ENCODE peak calls at places on chromosome 17, in five cellular contexts. One of them, this sample, is unnamed.

GRCh38 chr17:77959216-77959925 is 868 bp downstream of the TNRC6C start:
- DNase-seq in lower leg skin: peak
- DNase-seq in body of pancreas: peak
- DNase-seq in astrocyte of the spinal cord: peak
- DNase-seq in AG04450: no peak
- DNase-seq in this sample: no peak

GRCh38 chr17:75455896-75456416 is 479 bp upstream of the TMEM94 start:
- DNase-seq in lower leg skin: no peak
- DNase-seq in body of pancreas: no peak
- DNase-seq in astrocyte of the spinal cord: no peak
- DNase-seq in AG04450: no peak
- DNase-seq in this sample: no peak

GRCh38 chr17:1201132-1201702 is 21.4 kb upstream of the ABR start:
- DNase-seq in lower leg skin: no peak
- DNase-seq in body of pancreas: no peak
- DNase-seq in astrocyte of the spinal cord: no peak
- DNase-seq in AG04450: no peak
- DNase-seq in this sample: no peak

GRCh38 chr17:1511756-1512321 is 4.6 kb downstream of the INPP5K start:
- DNase-seq in lower leg skin: no peak
- DNase-seq in body of pancreas: no peak
- DNase-seq in astrocyte of the spinal cord: no peak
- DNase-seq in AG04450: no peak
- DNase-seq in this sample: peak

GRCh38 chr17:51734462-51734861 is 424.1 kb downstream of the CA10 start:
- DNase-seq in lower leg skin: no peak
- DNase-seq in body of pancreas: peak
- DNase-seq in astrocyte of the spinal cord: no peak
- DNase-seq in AG04450: no peak
- DNase-seq in this sample: peak

GRCh38 chr17:30170415-30170987 is 53.9 kb downstream of the NSRP1 start:
- DNase-seq in lower leg skin: no peak
- DNase-seq in body of pancreas: no peak
- DNase-seq in astrocyte of the spinal cord: no peak
- DNase-seq in AG04450: no peak
- DNase-seq in this sample: peak

GRCh38 chr17:62902573-62903229 is 63.3 kb upstream of the TANC2 start:
- DNase-seq in lower leg skin: no peak
- DNase-seq in body of pancreas: no peak
- DNase-seq in astrocyte of the spinal cord: no peak
- DNase-seq in AG04450: no peak
- DNase-seq in this sample: no peak

GRCh38 chr17:49365667-49366066 is 3.6 kb upstream of the ZNF652 start:
- DNase-seq in lower leg skin: peak
- DNase-seq in body of pancreas: peak
- DNase-seq in astrocyte of the spinal cord: peak
- DNase-seq in AG04450: no peak
- DNase-seq in this sample: no peak

GRCh38 chr17:31686495-31686894 is 172.5 kb downstream of the COPRS start:
- DNase-seq in lower leg skin: no peak
- DNase-seq in body of pancreas: no peak
- DNase-seq in astrocyte of the spinal cord: no peak
- DNase-seq in AG04450: no peak
- DNase-seq in this sample: no peak

GRCh38 chr17:65489413-65490170 is 71.9 kb downstream of the AXIN2 start:
- DNase-seq in lower leg skin: no peak
- DNase-seq in body of pancreas: no peak
- DNase-seq in astrocyte of the spinal cord: no peak
- DNase-seq in AG04450: no peak
- DNase-seq in this sample: no peak

GRCh38 chr17:16348586-16348985 is 4.7 kb downstream of the CENPV start:
- DNase-seq in lower leg skin: no peak
- DNase-seq in body of pancreas: no peak
- DNase-seq in astrocyte of the spinal cord: no peak
- DNase-seq in AG04450: no peak
- DNase-seq in this sample: no peak
- TF ChIP-seq CTCF in lower leg skin: no peak
- TF ChIP-seq CTCF in body of pancreas: no peak
- TF ChIP-seq CTCF in astrocyte of the spinal cord: no peak
- TF ChIP-seq CTCF in AG04450: no peak
- TF ChIP-seq CTCF in this sample: no peak

GRCh38 chr17:44097110-44097810 is 26.2 kb downstream of the HDAC5 start:
- DNase-seq in lower leg skin: no peak
- DNase-seq in body of pancreas: peak
- DNase-seq in astrocyte of the spinal cord: peak
- DNase-seq in AG04450: no peak
- DNase-seq in this sample: no peak

GRCh38 chr17:44093231-44093900 is 22.8 kb downstream of the G6PC3 start:
- DNase-seq in lower leg skin: no peak
- DNase-seq in body of pancreas: no peak
- DNase-seq in astrocyte of the spinal cord: no peak
- DNase-seq in AG04450: no peak
- DNase-seq in this sample: no peak

GRCh38 chr17:44094701-44095387 is 24.3 kb downstream of the G6PC3 start:
- DNase-seq in lower leg skin: no peak
- DNase-seq in body of pancreas: no peak
- DNase-seq in astrocyte of the spinal cord: no peak
- DNase-seq in AG04450: no peak
- DNase-seq in this sample: no peak

GRCh38 chr17:44095388-44095646 is 24.8 kb downstream of the G6PC3 start:
- DNase-seq in lower leg skin: no peak
- DNase-seq in body of pancreas: no peak
- DNase-seq in astrocyte of the spinal cord: no peak
- DNase-seq in AG04450: no peak
- DNase-seq in this sample: no peak

DNA sequence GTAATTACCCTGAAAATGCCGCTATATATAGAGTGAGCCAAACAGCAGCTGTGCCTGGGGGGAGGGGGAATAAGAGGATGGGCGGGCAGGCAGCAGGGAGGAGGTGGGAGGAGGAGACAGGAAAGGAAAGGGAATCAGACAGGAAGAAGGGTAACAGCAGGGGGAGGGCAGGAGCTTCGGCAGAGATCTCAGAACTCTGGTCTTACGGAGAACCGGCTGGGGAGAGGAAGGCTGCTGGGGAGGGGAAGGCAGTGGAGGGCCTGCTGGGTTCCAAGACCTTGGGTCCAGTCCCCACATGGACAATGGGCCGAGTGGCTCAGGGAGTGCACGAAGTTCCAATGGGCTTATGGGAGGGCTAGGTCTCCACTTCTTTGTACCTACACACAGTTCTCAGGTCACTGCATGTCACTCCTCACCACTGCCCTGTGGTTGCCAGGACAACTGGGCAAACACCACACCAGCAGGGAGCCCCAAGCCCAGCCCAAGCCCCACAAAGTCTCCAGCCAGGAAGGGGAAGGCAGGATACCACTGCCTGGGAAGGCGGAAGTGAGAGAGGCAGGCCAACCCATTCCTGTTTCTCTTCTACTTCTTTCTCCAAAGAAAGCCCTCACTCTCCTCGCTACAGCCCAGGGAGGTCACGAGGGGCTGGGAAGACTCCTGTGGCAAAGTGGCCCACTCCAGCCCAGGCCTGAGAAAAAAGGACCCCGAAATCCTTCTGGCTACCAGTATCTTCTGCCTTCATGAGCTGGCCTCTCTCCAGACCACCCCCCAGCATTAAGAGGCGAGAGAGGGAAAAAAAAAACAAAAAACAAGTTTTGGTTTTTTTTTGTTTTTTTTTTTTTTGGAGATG is 25.3 kb downstream of the G6PC3 start:
- DNase-seq in lower leg skin: no peak
- DNase-seq in body of pancreas: peak
- DNase-seq in astrocyte of the spinal cord: peak
- DNase-seq in AG04450: peak
- DNase-seq in this sample: peak
- TF ChIP-seq CTCF in lower leg skin: no peak
- TF ChIP-seq CTCF in body of pancreas: no peak
- TF ChIP-seq CTCF in astrocyte of the spinal cord: peak
- TF ChIP-seq CTCF in AG04450: peak
- TF ChIP-seq CTCF in this sample: no peak

DNA sequence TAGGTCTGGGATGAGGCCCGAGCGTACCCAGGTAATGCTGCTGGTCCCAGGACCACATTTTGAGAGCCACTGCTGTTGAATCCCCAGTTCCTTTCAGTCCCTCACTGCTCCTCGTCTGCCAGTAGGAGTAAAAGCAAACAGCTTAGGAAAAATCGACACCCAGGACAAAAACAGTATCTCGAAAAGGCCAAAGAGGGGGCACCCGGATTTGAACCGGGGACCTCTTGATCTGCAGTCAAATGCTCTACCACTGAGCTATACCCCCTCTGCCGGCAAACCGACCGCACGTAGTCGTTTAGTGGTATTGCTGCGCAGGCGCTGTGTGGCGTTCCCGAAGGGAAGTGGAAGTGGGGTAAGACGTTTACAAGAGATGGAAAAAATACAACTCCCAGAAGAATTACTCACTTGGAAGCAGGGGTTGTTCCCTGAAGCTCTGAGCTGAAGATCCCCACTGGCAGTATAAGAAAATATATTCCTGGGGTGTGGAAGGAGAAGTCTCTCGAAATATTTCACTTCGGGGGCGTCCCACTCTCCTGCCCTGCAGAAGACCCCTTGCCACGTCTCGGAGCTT is 2.2 kb upstream of the PLXDC1 start:
- DNase-seq in lower leg skin: peak
- DNase-seq in body of pancreas: peak
- DNase-seq in astrocyte of the spinal cord: peak
- DNase-seq in AG04450: peak
- DNase-seq in this sample: peak
- TF ChIP-seq CTCF in lower leg skin: no peak
- TF ChIP-seq CTCF in body of pancreas: peak
- TF ChIP-seq CTCF in astrocyte of the spinal cord: peak
- TF ChIP-seq CTCF in AG04450: no peak
- TF ChIP-seq CTCF in this sample: no peak

GRCh38 chr17:4744999-4745969 is 5.6 kb upstream of the CXCL16 start:
- DNase-seq in lower leg skin: no peak
- DNase-seq in body of pancreas: no peak
- DNase-seq in astrocyte of the spinal cord: no peak
- DNase-seq in AG04450: no peak
- DNase-seq in this sample: no peak
- TF ChIP-seq CTCF in lower leg skin: no peak
- TF ChIP-seq CTCF in body of pancreas: no peak
- TF ChIP-seq CTCF in astrocyte of the spinal cord: peak
- TF ChIP-seq CTCF in AG04450: no peak
- TF ChIP-seq CTCF in this sample: no peak

GRCh38 chr17:81996757-81997441 is 19.5 kb downstream of the ASPSCR1 start:
- DNase-seq in lower leg skin: no peak
- DNase-seq in body of pancreas: no peak
- DNase-seq in astrocyte of the spinal cord: no peak
- DNase-seq in AG04450: no peak
- DNase-seq in this sample: no peak

GRCh38 chr17:81996232-81996756 is 18.9 kb downstream of the ASPSCR1 start:
- DNase-seq in lower leg skin: no peak
- DNase-seq in body of pancreas: no peak
- DNase-seq in astrocyte of the spinal cord: no peak
- DNase-seq in AG04450: no peak
- DNase-seq in this sample: no peak

GRCh38 chr17:81995463-81996231 is 18.2 kb downstream of the ASPSCR1 start:
- DNase-seq in lower leg skin: no peak
- DNase-seq in body of pancreas: no peak
- DNase-seq in astrocyte of the spinal cord: no peak
- DNase-seq in AG04450: no peak
- DNase-seq in this sample: no peak

GRCh38 chr17:81993726-81994592 is 16.5 kb downstream of the ASPSCR1 start:
- DNase-seq in lower leg skin: no peak
- DNase-seq in body of pancreas: no peak
- DNase-seq in astrocyte of the spinal cord: no peak
- DNase-seq in AG04450: no peak
- DNase-seq in this sample: no peak

DNA sequence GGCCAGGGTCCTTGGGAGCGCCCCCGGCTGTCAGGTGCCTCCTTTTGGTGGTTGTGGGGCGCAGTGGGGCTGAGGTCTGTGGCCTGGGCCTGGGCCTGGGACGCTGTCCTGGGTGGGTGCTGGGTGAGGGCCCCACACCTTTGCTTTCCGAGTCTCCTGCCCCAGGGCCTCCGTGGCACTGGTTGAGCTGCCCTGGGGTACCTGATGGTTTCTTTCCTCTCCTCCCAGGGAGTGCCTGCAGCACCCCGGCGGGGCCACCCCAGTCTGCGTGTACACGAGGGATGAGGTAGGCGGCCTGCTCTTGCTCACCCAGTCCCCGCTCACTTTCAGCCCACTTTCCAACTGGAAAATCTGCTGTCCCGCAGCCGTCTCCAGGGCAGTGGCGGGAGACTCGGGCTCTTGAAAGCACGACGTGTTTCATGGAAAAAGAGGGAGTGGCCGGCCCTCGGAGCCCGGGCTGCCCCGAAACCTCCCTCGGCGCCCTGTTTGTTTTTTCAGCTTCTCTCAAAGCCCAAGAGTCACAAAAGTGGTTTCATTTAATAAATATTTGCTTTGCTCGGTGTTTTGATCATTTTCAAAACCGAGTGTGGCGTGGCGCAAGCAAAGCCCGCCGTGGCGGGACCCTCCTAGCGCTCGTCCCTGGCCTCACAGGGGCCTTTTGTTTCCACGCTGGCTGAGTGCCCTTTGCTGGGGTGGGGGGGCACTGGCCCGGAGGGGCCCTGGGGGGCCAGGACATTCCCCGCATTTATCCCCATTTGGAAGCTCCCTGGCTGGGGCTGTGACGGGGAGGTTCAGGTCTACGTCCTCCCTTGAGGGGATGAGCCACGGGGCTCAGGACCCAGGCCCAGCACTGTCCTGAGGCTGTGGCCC is 17.4 kb downstream of the ASPSCR1 start:
- DNase-seq in lower leg skin: no peak
- DNase-seq in body of pancreas: no peak
- DNase-seq in astrocyte of the spinal cord: peak
- DNase-seq in AG04450: no peak
- DNase-seq in this sample: no peak
- TF ChIP-seq CTCF in lower leg skin: no peak
- TF ChIP-seq CTCF in body of pancreas: no peak
- TF ChIP-seq CTCF in astrocyte of the spinal cord: no peak
- TF ChIP-seq CTCF in AG04450: no peak
- TF ChIP-seq CTCF in this sample: no peak

GRCh38 chr17:56866496-56866895 is 32.5 kb downstream of the DGKE start:
- DNase-seq in lower leg skin: no peak
- DNase-seq in body of pancreas: peak
- DNase-seq in astrocyte of the spinal cord: no peak
- DNase-seq in AG04450: no peak
- DNase-seq in this sample: peak
- TF ChIP-seq CTCF in lower leg skin: no peak
- TF ChIP-seq CTCF in body of pancreas: peak
- TF ChIP-seq CTCF in astrocyte of the spinal cord: no peak
- TF ChIP-seq CTCF in AG04450: no peak
- TF ChIP-seq CTCF in this sample: no peak

DNA sequence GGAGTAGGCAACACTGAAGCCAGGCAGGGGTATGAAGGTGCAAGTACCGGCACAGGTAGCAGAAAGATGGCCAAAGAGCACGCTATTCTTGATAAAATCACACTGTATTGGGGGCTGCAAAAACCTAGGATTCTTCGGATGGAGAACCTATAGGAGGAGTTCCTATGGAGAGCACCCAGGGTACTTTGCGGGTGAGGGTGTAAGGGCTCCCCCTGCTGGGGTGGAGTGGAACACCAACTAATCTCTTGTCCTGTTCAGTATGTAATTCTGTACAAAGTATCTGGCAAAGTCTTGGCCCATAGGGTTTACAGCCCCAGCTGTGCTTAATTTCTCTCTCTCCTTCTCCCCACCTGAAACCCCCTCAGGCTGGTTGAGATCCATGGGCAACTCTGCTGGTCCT is 393.1 kb upstream of the ASIC2 start:
- DNase-seq in lower leg skin: peak
- DNase-seq in body of pancreas: no peak
- DNase-seq in astrocyte of the spinal cord: no peak
- DNase-seq in AG04450: no peak
- DNase-seq in this sample: no peak
- TF ChIP-seq CTCF in lower leg skin: no peak
- TF ChIP-seq CTCF in body of pancreas: no peak
- TF ChIP-seq CTCF in astrocyte of the spinal cord: peak
- TF ChIP-seq CTCF in AG04450: peak
- TF ChIP-seq CTCF in this sample: no peak

GRCh38 chr17:60392042-60392844 is at the start of gene USP32:
- DNase-seq in lower leg skin: peak
- DNase-seq in body of pancreas: peak
- DNase-seq in astrocyte of the spinal cord: peak
- DNase-seq in AG04450: peak
- DNase-seq in this sample: peak
- TF ChIP-seq CTCF in lower leg skin: no peak
- TF ChIP-seq CTCF in body of pancreas: peak
- TF ChIP-seq CTCF in astrocyte of the spinal cord: no peak
- TF ChIP-seq CTCF in AG04450: peak
- TF ChIP-seq CTCF in this sample: peak